ENCODE peak calls at places on chromosomes 7 and 10, in eight cellular contexts. I is ovary; N is CD8-positive, alpha-beta T cell; R is H1; G is hepatocyte; O is WERI-Rb-1; P is heart left ventricle; T is left ventricle myocardium inferior. A is an unnamed sample. For H3K27me3, the result is how much of the 10 kb centered on the place peaks cover.

GRCh38 chr10:3354171-3354570 is 181.6 kb upstream of the PITRM1 start:
- DNase-seq in P (no peak), R (no peak), G (no peak), O (no peak), I (no peak), N (no peak), T (no peak), A (no peak)

GRCh38 chr7:89887489-89887888 is 266.8 kb upstream of the STEAP1 start:
- DNase-seq in N (no peak), P (no peak), T (no peak), R (no peak), G (peak), I (no peak), O (no peak), A (no peak)

GRCh38 chr10:99681553-99681952 is 22.2 kb downstream of the ENTPD7 start:
- DNase-seq in G (no peak), N (no peak), I (no peak), R (no peak), T (no peak), O (no peak), P (no peak), A (no peak)

GRCh38 chr10:105963450-105963849 is 1201.1 kb downstream of the SORCS1 start:
- DNase-seq in I (no peak), N (no peak), O (no peak), T (no peak), R (no peak), G (no peak), P (no peak), A (no peak)

GRCh38 chr10:131513445-131513844 is 201.9 kb upstream of the TCERG1L start:
- DNase-seq in G (no peak), I (no peak), P (no peak), R (no peak), N (no peak), T (no peak), O (no peak), A (no peak)

GRCh38 chr10:103254538-103255325 is 9.0 kb downstream of the RPEL1 start:
- DNase-seq in T (no peak), N (no peak), I (no peak), G (no peak), P (no peak), O (no peak), R (no peak), A (no peak)

GRCh38 chr7:135976312-135977019 is 693 bp downstream of the MTPN start:
- DNase-seq in P (no peak), N (peak), O (peak), T (no peak), G (peak), I (no peak), R (peak), A (no peak)

GRCh38 chr10:73287441-73287840 is 35.0 kb upstream of the MRPS16 start:
- DNase-seq in T (no peak), O (no peak), N (no peak), G (no peak), P (no peak), I (no peak), R (no peak), A (no peak)

GRCh38 chr7:924541-925231 is 29.8 kb downstream of the ADAP1 start:
- DNase-seq in O (no peak), I (peak), R (no peak), N (peak), T (peak), P (peak), G (no peak), A (no peak)

GRCh38 chr10:28722065-28722803 is 44.9 kb downstream of the BAMBI start:
- DNase-seq in I (peak), G (peak), N (no peak), O (peak), R (peak), T (peak), P (peak), A (no peak)

GRCh38 chr10:486668-487067 is 202.8 kb downstream of the DIP2C start:
- DNase-seq in I (no peak), G (no peak), T (no peak), O (no peak), P (no peak), R (no peak), N (no peak), A (no peak)

GRCh38 chr7:117323877-117324699 is 1.2 kb upstream of the WNT2 start:
- DNase-seq in N (no peak), P (peak), O (no peak), I (no peak), T (peak), R (no peak), G (peak), A (no peak)

GRCh38 chr7:51315393-51316261 is 982 bp downstream of the COBL start:
- DNase-seq in N (no peak), I (peak), G (peak), T (peak), R (no peak), P (no peak), O (peak), A (no peak)

GRCh38 chr10:132700168-132701098 is 85.5 kb downstream of the NKX6-2 start:
- DNase-seq in O (peak), T (peak), R (no peak), N (no peak), P (peak), G (no peak), I (peak), A (no peak)

GRCh38 chr7:151014950-151015349 is 9.3 kb downstream of the ATG9B start:
- DNase-seq in O (no peak), T (no peak), P (no peak), N (peak), G (no peak), R (no peak), I (no peak), A (no peak)

GRCh38 chr10:131149586-131149985 is 161.9 kb downstream of the TCERG1L start:
- DNase-seq in I (no peak), R (no peak), G (no peak), T (no peak), N (no peak), P (no peak), O (no peak), A (no peak)

GRCh38 chr10:3226960-3227724 is 54.6 kb upstream of the PITRM1 start:
- DNase-seq in P (no peak), G (no peak), R (no peak), O (no peak), T (no peak), N (no peak), I (no peak), A (no peak)

GRCh38 chr7:49229246-49229645 is 304.9 kb downstream of the CDC14C start:
- DNase-seq in R (no peak), I (no peak), P (no peak), N (no peak), G (no peak), O (no peak), T (no peak), A (no peak)

GRCh38 chr7:117116221-117116620 is 162.9 kb downstream of the ST7 start:
- DNase-seq in I (no peak), O (no peak), T (no peak), R (no peak), N (no peak), P (no peak), G (no peak), A (no peak)

GRCh38 chr10:94546058-94546595 is 539 bp downstream of the HELLS start:
- DNase-seq in O (peak), T (no peak), P (no peak), R (no peak), N (no peak), I (no peak), G (no peak), A (no peak)

GRCh38 chr7:44735403-44736165 is 13.1 kb upstream of the ZMIZ2 start:
- DNase-seq in P (no peak), R (no peak), G (no peak), I (no peak), N (peak), T (no peak), O (no peak), A (no peak)

GRCh38 chr7:99365318-99366141 is 9.0 kb upstream of the ARPC1B start:
- DNase-seq in G (peak), O (peak), P (peak), T (no peak), I (no peak), R (no peak), N (peak), A (no peak)

GRCh38 chr10:50552308-50552707 is 71.4 kb downstream of the SGMS1 start:
- DNase-seq in T (no peak), P (no peak), O (no peak), R (no peak), G (no peak), I (no peak), N (no peak), A (no peak)

GRCh38 chr10:31999261-31999660 is 57.0 kb downstream of the KIF5B start:
- DNase-seq in T (no peak), O (no peak), I (no peak), G (no peak), N (no peak), R (no peak), P (no peak), A (no peak)

GRCh38 chr10:15486404-15486803 is 115.3 kb upstream of the FAM171A1 start:
- DNase-seq in P (no peak), N (no peak), R (no peak), O (no peak), T (no peak), G (no peak), I (no peak), A (no peak)

GRCh38 chr7:93165447-93165846 is 17.3 kb upstream of the SAMD9L start:
- DNase-seq in I (no peak), G (no peak), N (no peak), T (no peak), R (no peak), O (no peak), P (no peak), A (no peak)

GRCh38 chr7:30665043-30665442 is 17.2 kb downstream of the CRHR2 start:
- DNase-seq in T (no peak), G (no peak), N (no peak), R (no peak), I (no peak), O (no peak), P (no peak), A (no peak)

GRCh38 chr10:11017575-11018425 is at the start of gene CELF2:
- DNase-seq in O (peak), N (peak), R (peak), T (peak), G (peak), P (peak), I (peak), A (no peak)

GRCh38 chr7:14414274-14414986 is 425.0 kb upstream of the ETV1 start:
- DNase-seq in G (no peak), T (no peak), O (no peak), N (no peak), R (no peak), P (no peak), I (no peak), A (no peak)

GRCh38 chr10:34423607-34424325 is 391.3 kb downstream of the PARD3 start:
- DNase-seq in R (no peak), G (no peak), O (no peak), N (no peak), I (no peak), P (no peak), T (no peak), A (no peak)

GRCh38 chr10:75395171-75395954 is 6.2 kb downstream of the ZNF503 start:
- DNase-seq in O (no peak), N (no peak), T (peak), P (peak), G (peak), R (no peak), I (peak), A (no peak)

GRCh38 chr7:87147500-87147899 is 4.8 kb upstream of the DMTF1 start:
- DNase-seq in T (no peak), O (no peak), P (no peak), G (no peak), R (no peak), N (no peak), I (no peak), A (no peak)

GRCh38 chr10:86335257-86335656 is 31.3 kb downstream of the GRID1 start:
- DNase-seq in I (no peak), T (no peak), N (no peak), O (no peak), P (no peak), R (no peak), G (no peak), A (no peak)

GRCh38 chr10:70335246-70335613 is 47.2 kb downstream of the LRRC20 start:
- DNase-seq in P (peak), N (no peak), T (peak), R (no peak), G (no peak), I (peak), O (no peak), A (no peak)

GRCh38 chr10:7670157-7670556 is 3.4 kb upstream of the ITIH5 start:
- DNase-seq in P (no peak), R (no peak), N (no peak), G (no peak), O (no peak), I (no peak), T (no peak), A (no peak)
- H3K27me3 ChIP-seq in P (under half), R (under half), N (under half), G (under half), O (under half), I (under half), T (half or more), A (under half)

DNA sequence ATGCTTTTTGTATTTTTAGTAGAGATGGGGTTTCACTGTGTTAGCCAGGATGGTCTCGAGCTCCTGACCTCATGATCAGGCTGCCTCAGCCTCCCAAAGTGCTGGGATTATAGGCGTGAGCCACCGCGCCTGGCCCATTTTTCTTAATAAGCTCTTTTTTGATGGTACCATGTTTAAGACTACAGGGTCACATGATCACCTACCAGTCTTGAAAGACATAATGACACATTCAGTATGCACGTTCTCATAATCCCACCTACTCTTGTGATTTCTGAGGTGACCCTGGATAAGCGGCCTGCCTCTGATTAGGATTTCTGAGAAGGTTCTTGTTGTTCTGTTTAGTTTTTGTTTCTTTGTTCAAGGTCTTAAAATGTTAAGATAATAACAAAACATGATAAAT is 43.7 kb upstream of the PLXNA4 start:
- DNase-seq in G (no peak), I (no peak), R (no peak), O (no peak), T (no peak), N (no peak), P (no peak), A (no peak)
- H3K27me3 ChIP-seq in G (under half), I (under half), R (under half), O (under half), T (under half), N (under half), P (under half), A (under half)

DNA sequence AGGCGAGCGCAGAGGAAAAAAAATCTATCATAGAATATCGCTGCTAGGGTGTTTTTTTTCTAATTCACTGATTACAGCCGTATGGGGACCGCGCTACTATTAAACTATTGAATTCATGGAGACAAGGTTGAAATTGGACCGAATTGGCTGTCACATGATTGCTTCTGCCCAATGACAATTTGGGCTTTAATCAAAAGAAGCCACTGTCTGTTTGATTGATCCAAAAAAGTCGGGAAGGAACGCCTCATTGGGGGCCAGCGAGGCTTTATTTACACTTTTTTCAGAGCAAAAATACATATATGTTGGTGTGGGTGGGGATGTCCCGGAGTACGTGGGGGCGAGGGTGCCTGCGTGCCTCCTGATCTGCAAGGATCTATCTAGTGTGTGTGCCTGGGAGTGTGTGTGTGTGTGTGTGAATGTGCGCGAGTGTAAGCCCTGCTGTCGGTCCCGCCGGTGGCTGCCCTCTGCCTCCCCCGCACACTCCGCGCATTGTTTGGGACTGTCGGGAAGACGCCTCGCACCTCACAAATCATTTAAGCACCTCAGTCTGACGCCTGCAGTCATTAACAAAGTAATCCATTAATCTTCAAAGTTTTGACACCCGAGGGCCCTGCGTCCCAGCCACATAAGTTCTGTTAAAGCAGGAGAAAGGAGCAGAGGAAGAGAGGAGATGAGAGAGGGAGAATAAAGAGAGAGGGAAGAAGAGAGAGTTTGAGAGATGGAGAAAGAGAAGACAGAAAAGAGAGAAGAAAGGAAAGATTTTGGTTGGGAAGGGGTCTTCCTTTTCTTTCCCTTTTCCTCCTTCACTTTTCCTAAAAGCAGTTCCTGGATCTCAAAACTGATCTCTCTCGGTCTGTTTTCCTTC is at the start of gene HOXA2:
- DNase-seq in P (no peak), T (no peak), R (no peak), G (no peak), N (no peak), I (no peak), O (peak), A (no peak)
- H3K27me3 ChIP-seq in P (half or more), T (half or more), R (half or more), G (half or more), N (under half), I (under half), O (half or more), A (under half)

DNA sequence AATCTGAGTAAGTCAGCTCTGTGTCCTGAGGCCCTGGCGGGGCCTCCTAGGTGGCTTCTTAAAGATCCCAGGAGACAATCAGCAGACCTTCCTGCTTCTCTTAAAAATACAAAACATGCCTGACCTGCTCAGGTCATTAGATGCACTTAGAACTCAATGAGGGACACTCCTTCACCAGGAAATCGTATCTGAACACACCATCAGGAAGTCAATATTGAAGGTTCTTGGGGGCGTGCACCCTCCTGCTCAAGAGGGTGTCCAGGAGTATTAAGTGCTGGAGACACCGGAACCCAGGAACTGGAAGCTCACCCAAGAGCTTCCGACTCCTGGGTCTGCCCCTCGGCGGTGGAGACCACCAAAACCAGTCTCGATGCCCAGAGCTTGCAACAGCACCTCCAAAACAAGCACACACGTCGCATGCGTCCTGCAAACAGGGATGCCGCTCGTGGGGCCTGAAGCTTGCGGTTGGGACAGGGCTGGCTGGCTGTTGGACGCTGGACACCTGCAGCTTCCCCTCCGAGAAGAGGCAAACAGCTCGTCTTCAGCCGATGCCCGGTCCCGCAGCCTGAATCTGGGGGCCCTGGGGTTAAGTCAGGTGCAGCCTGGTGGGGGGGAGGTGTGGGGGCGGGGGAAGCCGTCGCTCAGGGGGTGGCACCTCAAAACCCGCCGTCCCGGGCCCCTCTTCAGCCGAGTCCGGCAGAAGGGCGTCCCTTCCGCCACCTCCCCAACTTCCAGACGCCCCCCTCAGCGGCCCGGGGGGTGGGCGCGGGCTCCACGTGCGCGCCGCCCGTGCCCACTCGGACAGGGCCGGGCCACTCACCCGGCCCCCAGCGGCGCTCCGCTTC is 722 bp downstream of the RAPGEF5 start:
- DNase-seq in G (peak), T (no peak), P (no peak), N (no peak), O (peak), I (no peak), R (no peak), A (no peak)
- H3K27me3 ChIP-seq in G (under half), T (under half), P (under half), N (under half), O (under half), I (under half), R (under half), A (under half)

GRCh38 chr7:42164946-42165345 is 72.1 kb downstream of the GLI3 start:
- DNase-seq in G (no peak), T (no peak), I (no peak), O (no peak), N (no peak), P (no peak), R (no peak), A (no peak)
- H3K27me3 ChIP-seq in G (under half), T (under half), I (under half), O (under half), N (under half), P (under half), R (under half), A (under half)

DNA sequence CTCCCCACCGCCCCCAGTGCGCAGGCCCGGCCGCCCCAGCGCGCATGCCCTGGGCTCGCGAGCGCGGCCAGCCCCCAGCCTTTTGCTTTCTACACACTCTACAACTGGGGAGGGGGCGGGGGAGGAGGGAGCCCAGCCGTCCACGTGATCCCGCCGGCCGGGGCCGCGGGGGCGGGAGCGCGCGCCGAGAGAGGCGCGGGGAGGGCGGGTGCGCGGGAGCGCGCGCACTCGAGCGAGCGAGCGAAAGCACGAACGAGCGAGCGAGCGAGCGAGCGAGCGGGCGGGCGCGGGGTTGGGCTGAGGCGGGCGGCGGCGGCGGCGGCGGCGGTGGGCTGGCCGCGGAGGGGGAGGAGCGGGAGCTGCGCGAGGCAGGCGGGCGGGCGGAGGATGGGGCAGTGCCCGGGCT is at the start of gene AUTS2:
- DNase-seq in O (peak), G (peak), T (peak), I (peak), N (peak), R (peak), P (peak), A (peak)
- H3K27me3 ChIP-seq in O (under half), G (under half), T (under half), I (under half), N (under half), R (under half), P (under half), A (under half)